ENCODE peak calls at places on chromosome 7, in six cellular contexts. X is fibroblast of mammary gland, Q is body of pancreas, C is GM12865, Z is left ventricle myocardium inferior, J is GM10248. M is an unnamed sample.

GRCh38 chr7:1755783-1756626 is 85.9 kb downstream of the ELFN1 start:
- DNase-seq in X (no peak), Q (no peak), C (peak; percentile 21), Z (no peak), J (no peak), M (no peak)

GRCh38 chr7:8371742-8372141 is 61.7 kb upstream of the NXPH1 start:
- DNase-seq in X (no peak), Q (no peak), C (peak; percentile 80), Z (no peak), J (no peak), M (no peak)

GRCh38 chr7:9874182-9874581 is 1099.5 kb upstream of the PHF14 start:
- DNase-seq in X (no peak), Q (no peak), C (no peak), Z (no peak), J (no peak), M (no peak)

GRCh38 chr7:72445580-72445979 is 33.4 kb upstream of the CALN1 start:
- DNase-seq in X (no peak), Q (no peak), C (no peak), Z (no peak), J (no peak), M (no peak)

GRCh38 chr7:27611043-27611442 is 51.6 kb downstream of the HIBADH start:
- DNase-seq in X (peak; percentile 40), Q (no peak), C (no peak), Z (no peak), J (no peak), M (no peak)

GRCh38 chr7:158488225-158488889 is 99.3 kb downstream of the PTPRN2 start:
- DNase-seq in X (no peak), Q (no peak), C (no peak), Z (no peak), J (no peak), M (no peak)

GRCh38 chr7:1081336-1081735 is 6.6 kb upstream of the GPER1 start:
- DNase-seq in X (no peak), Q (no peak), C (no peak), Z (no peak), J (no peak), M (no peak)

GRCh38 chr7:85426487-85426960 is 239.7 kb upstream of the SEMA3D start:
- DNase-seq in X (peak; percentile 12), Q (no peak), C (no peak), Z (no peak), J (no peak), M (no peak)

GRCh38 chr7:96401200-96401599 is 79.3 kb upstream of the SLC25A13 start:
- DNase-seq in X (no peak), Q (no peak), C (no peak), Z (no peak), J (no peak), M (no peak)

GRCh38 chr7:47435889-47436312 is 146.0 kb downstream of the TNS3 start:
- DNase-seq in X (peak; percentile 85), Q (peak; percentile 61), C (peak; percentile 61), Z (peak; percentile 63), J (no peak), M (no peak)

GRCh38 chr7:151876899-151877777 is at the start of gene PRKAG2:
- DNase-seq in X (peak; percentile 15), Q (peak; percentile 76), C (peak; percentile 68), Z (peak; percentile 80), J (peak; percentile 67), M (no peak)

GRCh38 chr7:114879554-114879953 is 42.3 kb upstream of the MDFIC start:
- DNase-seq in X (peak; percentile 88), Q (no peak), C (no peak), Z (no peak), J (no peak), M (no peak)

GRCh38 chr7:88357295-88357694 is 50.6 kb upstream of the STEAP4 start:
- DNase-seq in X (peak; percentile 76), Q (peak; percentile 19), C (peak; percentile 11), Z (peak; percentile 19), J (no peak), M (no peak)

GRCh38 chr7:97732567-97733275 is 835 bp downstream of the TAC1 start:
- DNase-seq in X (no peak), Q (no peak), C (no peak), Z (no peak), J (no peak), M (no peak)

GRCh38 chr7:90538405-90538804 is 57.7 kb upstream of the CDK14 start:
- DNase-seq in X (no peak), Q (no peak), C (no peak), Z (no peak), J (no peak), M (no peak)

GRCh38 chr7:80249619-80250305 is 115.1 kb downstream of the GNAI1 start:
- DNase-seq in X (no peak), Q (no peak), C (no peak), Z (no peak), J (no peak), M (no peak)

GRCh38 chr7:88668591-88668990 is 90.9 kb upstream of the ZNF804B start:
- DNase-seq in X (no peak), Q (no peak), C (no peak), Z (no peak), J (no peak), M (no peak)

GRCh38 chr7:116097365-116098009 is 66.9 kb upstream of the TFEC start:
- DNase-seq in X (peak; percentile 63), Q (no peak), C (no peak), Z (no peak), J (no peak), M (no peak)

GRCh38 chr7:97865104-97865503 is 7.1 kb downstream of the ASNS start:
- DNase-seq in X (no peak), Q (no peak), C (no peak), Z (no peak), J (no peak), M (no peak)

GRCh38 chr7:123769371-123769770 is 20.6 kb upstream of the WASL start:
- DNase-seq in X (peak; percentile 89), Q (peak; percentile 72), C (no peak), Z (peak; percentile 15), J (no peak), M (no peak)

GRCh38 chr7:108062250-108063014 is 59.5 kb upstream of the LAMB1 start:
- DNase-seq in X (no peak), Q (no peak), C (peak; percentile 14), Z (no peak), J (no peak), M (no peak)
- TF ChIP-seq CTCF in X (no peak), Q (no peak), C (no peak), Z (no peak), J (no peak), M (no peak)

GRCh38 chr7:51188987-51189386 is 127.6 kb downstream of the COBL start:
- DNase-seq in X (no peak), Q (no peak), C (no peak), Z (no peak), J (no peak), M (no peak)

GRCh38 chr7:51190950-51191349 is 125.7 kb downstream of the COBL start:
- DNase-seq in X (no peak), Q (no peak), C (no peak), Z (no peak), J (no peak), M (no peak)

GRCh38 chr7:51186531-51186930 is 130.1 kb downstream of the COBL start:
- DNase-seq in X (no peak), Q (no peak), C (no peak), Z (peak; percentile 44), J (no peak), M (no peak)

GRCh38 chr7:51189777-51190176 is 126.8 kb downstream of the COBL start:
- DNase-seq in X (no peak), Q (no peak), C (no peak), Z (no peak), J (no peak), M (no peak)

DNA sequence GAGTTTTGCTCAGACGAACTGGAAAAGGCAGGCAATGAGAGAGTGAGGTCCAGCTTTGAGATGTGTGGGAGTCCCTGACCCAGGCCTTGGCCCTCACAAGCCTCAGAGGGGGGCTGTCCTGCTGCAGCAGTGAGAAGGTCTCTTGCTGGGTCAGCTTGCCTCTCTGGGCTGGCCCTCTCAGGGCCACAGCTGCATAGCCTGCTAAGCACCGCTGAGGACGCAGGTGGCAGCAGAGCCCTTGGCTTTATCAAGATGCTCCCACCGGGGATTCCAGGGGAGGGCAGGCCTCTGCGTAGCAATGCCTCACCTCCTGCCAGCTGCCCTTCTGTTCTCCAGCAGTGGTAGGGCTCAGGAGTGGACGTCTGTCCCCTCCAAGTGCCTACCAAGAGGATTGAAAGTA is 128.7 kb downstream of the COBL start:
- DNase-seq in X (no peak), Q (peak; percentile 18), C (peak; percentile 9), Z (peak; percentile 32), J (no peak), M (no peak)
- TF ChIP-seq CTCF in X (no peak), Q (no peak), C (no peak), Z (peak; percentile 53), J (no peak), M (peak; percentile 66)

DNA sequence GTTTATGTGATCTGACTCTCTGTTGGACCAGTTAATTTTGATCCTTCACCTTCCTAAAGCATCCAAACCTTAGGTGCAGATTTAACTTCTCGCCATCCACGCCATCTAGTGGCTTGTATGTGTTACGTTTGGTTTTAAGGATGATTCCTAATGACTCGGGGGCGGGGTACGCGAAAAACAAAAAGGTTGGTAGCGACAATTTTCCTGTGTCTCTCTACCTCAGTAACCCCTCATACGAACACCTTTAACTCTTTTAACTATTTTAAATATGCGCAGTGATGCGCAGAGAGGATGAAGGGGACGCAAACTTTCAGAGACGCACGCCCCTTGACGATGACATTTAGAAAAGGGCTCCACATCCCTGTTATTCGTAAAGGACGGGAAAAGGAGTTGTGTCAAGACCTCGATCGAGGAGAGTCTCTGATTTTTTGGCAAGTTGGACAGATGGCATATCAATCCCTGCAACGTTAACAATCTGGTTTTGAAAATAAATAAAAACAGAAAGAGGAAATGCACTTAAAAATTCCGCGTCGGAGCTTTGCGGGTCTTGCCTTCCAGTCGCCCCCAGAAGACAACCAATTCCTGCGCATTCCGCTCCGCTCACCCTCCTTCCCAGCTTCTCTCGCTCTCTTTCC is 597 bp upstream of the KCND2 start:
- DNase-seq in X (peak; percentile 79), Q (no peak), C (peak; percentile 76), Z (no peak), J (peak; percentile 71), M (no peak)
- TF ChIP-seq CTCF in X (peak; percentile 76), Q (peak; percentile 59), C (peak; percentile 76), Z (peak; percentile 68), J (peak; percentile 70), M (peak; percentile 87)

GRCh38 chr7:99123571-99124033 is 20.3 kb downstream of the SMURF1 start:
- DNase-seq in X (peak; percentile 65), Q (no peak), C (no peak), Z (no peak), J (no peak), M (no peak)

GRCh38 chr7:99121496-99122021 is 22.3 kb downstream of the SMURF1 start:
- DNase-seq in X (peak; percentile 74), Q (no peak), C (no peak), Z (peak; percentile 52), J (no peak), M (no peak)

GRCh38 chr7:99122762-99123161 is 21.1 kb downstream of the SMURF1 start:
- DNase-seq in X (no peak), Q (no peak), C (no peak), Z (no peak), J (no peak), M (no peak)

GRCh38 chr7:99120503-99120902 is 23.4 kb downstream of the SMURF1 start:
- DNase-seq in X (no peak), Q (no peak), C (no peak), Z (no peak), J (no peak), M (no peak)

DNA sequence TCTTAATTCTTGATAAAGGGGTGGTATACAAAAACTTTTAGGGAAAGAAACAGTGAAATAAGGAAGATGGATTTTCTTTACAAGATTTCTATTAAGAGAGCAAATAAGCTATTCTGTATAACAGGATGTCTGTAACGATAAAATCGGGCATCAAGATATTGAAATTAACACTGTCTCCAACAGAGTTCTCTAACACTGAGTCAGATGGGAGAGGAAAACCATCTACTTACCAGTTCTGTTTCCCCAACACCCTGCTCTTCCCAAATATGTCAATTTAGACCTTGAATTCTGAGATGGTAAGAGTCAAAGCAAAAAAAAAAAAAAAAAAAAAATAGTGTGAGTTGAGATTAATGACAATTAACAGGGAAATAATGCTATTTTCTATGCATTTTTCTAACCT is 23.0 kb downstream of the SMURF1 start:
- DNase-seq in X (no peak), Q (no peak), C (no peak), Z (no peak), J (no peak), M (no peak)
- TF ChIP-seq CTCF in X (no peak), Q (no peak), C (no peak), Z (no peak), J (no peak), M (no peak)